ENCODE peak calls at places on chromosome 21, in four cellular contexts. One of them, this sample, is unnamed.

GRCh38 chr21:38899277-38899947 is 93.7 kb downstream of the ETS2 start:
- DNase-seq in GM12878: no peak
- DNase-seq in HepG2: no peak
- DNase-seq in K562: no peak
- DNase-seq in this sample: no peak

GRCh38 chr21:38659936-38660332 is 145.8 kb upstream of the ETS2 start:
- DNase-seq in GM12878: no peak
- DNase-seq in HepG2: no peak
- DNase-seq in K562: no peak
- DNase-seq in this sample: no peak

GRCh38 chr21:42381347-42381984 is 14.4 kb downstream of the TMPRSS3 start:
- DNase-seq in GM12878: no peak
- DNase-seq in HepG2: peak
- DNase-seq in K562: no peak
- DNase-seq in this sample: peak

GRCh38 chr21:39105836-39106235 is 77.4 kb downstream of the PSMG1 start:
- DNase-seq in GM12878: no peak
- DNase-seq in HepG2: no peak
- DNase-seq in K562: no peak
- DNase-seq in this sample: no peak

GRCh38 chr21:37710555-37711293 is 205.5 kb downstream of the KCNJ6 start:
- DNase-seq in GM12878: no peak
- DNase-seq in HepG2: peak
- DNase-seq in K562: no peak
- DNase-seq in this sample: no peak

GRCh38 chr21:43866659-43867331 is 1.8 kb downstream of the AGPAT3 start:
- DNase-seq in GM12878: peak
- DNase-seq in HepG2: peak
- DNase-seq in K562: peak
- DNase-seq in this sample: no peak

GRCh38 chr21:41726058-41726558 is 40.7 kb downstream of the RIPK4 start:
- DNase-seq in GM12878: no peak
- DNase-seq in HepG2: no peak
- DNase-seq in K562: no peak
- DNase-seq in this sample: no peak

GRCh38 chr21:29351691-29352090 is 53.0 kb downstream of the BACH1 start:
- DNase-seq in GM12878: no peak
- DNase-seq in HepG2: no peak
- DNase-seq in K562: no peak
- DNase-seq in this sample: no peak

GRCh38 chr21:17451364-17451869 is 61.4 kb upstream of the CXADR start:
- DNase-seq in GM12878: no peak
- DNase-seq in HepG2: peak
- DNase-seq in K562: no peak
- DNase-seq in this sample: no peak

GRCh38 chr21:29540289-29540688 is 241.6 kb downstream of the BACH1 start:
- DNase-seq in GM12878: no peak
- DNase-seq in HepG2: no peak
- DNase-seq in K562: no peak
- DNase-seq in this sample: no peak

GRCh38 chr21:38909929-38910328 is 104.2 kb downstream of the ETS2 start:
- DNase-seq in GM12878: no peak
- DNase-seq in HepG2: no peak
- DNase-seq in K562: no peak
- DNase-seq in this sample: no peak

GRCh38 chr21:43190544-43191340 is 21.9 kb downstream of the CRYAA start:
- DNase-seq in GM12878: no peak
- DNase-seq in HepG2: no peak
- DNase-seq in K562: no peak
- DNase-seq in this sample: no peak

GRCh38 chr21:21003701-21004100 is 5.5 kb downstream of the NCAM2 start:
- DNase-seq in GM12878: no peak
- DNase-seq in HepG2: peak
- DNase-seq in K562: peak
- DNase-seq in this sample: peak

GRCh38 chr21:28627261-28627660 is 365.4 kb downstream of the LTN1 start:
- DNase-seq in GM12878: no peak
- DNase-seq in HepG2: no peak
- DNase-seq in K562: no peak
- DNase-seq in this sample: no peak

GRCh38 chr21:43771199-43771675 is 4.9 kb downstream of the CSTB start:
- DNase-seq in GM12878: no peak
- DNase-seq in HepG2: no peak
- DNase-seq in K562: no peak
- DNase-seq in this sample: no peak

GRCh38 chr21:27761623-27762022 is 794.7 kb upstream of the ADAMTS5 start:
- DNase-seq in GM12878: no peak
- DNase-seq in HepG2: no peak
- DNase-seq in K562: no peak
- DNase-seq in this sample: no peak

GRCh38 chr21:26881504-26882228 is 36.5 kb upstream of the ADAMTS1 start:
- DNase-seq in GM12878: no peak
- DNase-seq in HepG2: no peak
- DNase-seq in K562: no peak
- DNase-seq in this sample: no peak

GRCh38 chr21:26833460-26833939 is 11.7 kb downstream of the ADAMTS1 start:
- DNase-seq in GM12878: no peak
- DNase-seq in HepG2: no peak
- DNase-seq in K562: no peak
- DNase-seq in this sample: no peak

DNA sequence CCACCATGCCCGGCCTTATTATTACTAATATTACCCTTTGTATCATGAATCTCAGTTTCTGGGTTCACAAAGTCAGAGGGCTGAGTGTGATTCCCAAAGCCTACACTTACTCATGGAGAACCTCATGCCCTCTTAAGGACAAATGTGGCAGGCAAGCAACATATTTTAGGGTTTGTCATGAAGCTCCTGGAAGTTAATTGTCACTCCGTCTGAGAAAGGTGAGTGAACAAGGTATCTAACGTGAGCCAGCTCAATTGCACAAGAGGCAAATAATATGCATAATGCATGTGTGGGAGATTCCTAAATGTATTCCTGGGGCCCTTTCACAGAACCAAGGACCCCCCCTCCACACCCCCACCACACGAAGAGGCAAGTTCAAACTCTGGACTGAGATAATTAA is 10.1 kb upstream of the TIAM1 start:
- DNase-seq in GM12878: no peak
- DNase-seq in HepG2: no peak
- DNase-seq in K562: no peak
- DNase-seq in this sample: no peak
- TF ChIP-seq SP1 in GM12878: no peak
- TF ChIP-seq SP1 in HepG2: no peak
- TF ChIP-seq SP1 in K562: no peak
- TF ChIP-seq SP1 in this sample: no peak

DNA sequence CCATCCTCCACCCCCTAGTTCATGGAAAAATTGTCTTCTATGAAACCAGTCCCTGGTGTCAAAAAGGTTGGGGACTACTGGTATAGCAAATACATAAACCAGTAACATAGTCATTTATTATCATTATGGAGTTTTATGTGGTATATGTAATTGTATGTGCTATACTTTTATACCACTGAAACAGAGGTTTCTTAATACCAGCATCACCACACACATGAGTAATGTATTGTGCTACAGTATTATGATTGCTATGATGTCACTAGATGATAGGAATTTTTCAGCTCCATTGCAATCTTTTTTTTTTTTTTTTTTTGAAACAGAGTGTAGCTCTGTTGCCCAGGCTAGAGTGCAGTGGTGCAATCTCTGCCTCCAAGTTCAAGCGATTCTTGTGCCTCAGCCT is 5.7 kb upstream of the PAXBP1 start:
- DNase-seq in GM12878: no peak
- DNase-seq in HepG2: no peak
- DNase-seq in K562: no peak
- DNase-seq in this sample: no peak
- TF ChIP-seq FOXK2 in GM12878: no peak
- TF ChIP-seq FOXK2 in HepG2: no peak
- TF ChIP-seq FOXK2 in K562: no peak
- TF ChIP-seq FOXK2 in this sample: no peak

GRCh38 chr21:18951291-18952038 is 547.9 kb upstream of the TMPRSS15 start:
- DNase-seq in GM12878: no peak
- DNase-seq in HepG2: no peak
- DNase-seq in K562: no peak
- DNase-seq in this sample: peak
- TF ChIP-seq TARDBP in GM12878: no peak
- TF ChIP-seq TARDBP in HepG2: no peak
- TF ChIP-seq TARDBP in K562: no peak
- TF ChIP-seq TARDBP in this sample: no peak

GRCh38 chr21:16324630-16325029 is 594.8 kb downstream of the USP25 start:
- DNase-seq in GM12878: no peak
- DNase-seq in HepG2: no peak
- DNase-seq in K562: no peak
- DNase-seq in this sample: no peak

DNA sequence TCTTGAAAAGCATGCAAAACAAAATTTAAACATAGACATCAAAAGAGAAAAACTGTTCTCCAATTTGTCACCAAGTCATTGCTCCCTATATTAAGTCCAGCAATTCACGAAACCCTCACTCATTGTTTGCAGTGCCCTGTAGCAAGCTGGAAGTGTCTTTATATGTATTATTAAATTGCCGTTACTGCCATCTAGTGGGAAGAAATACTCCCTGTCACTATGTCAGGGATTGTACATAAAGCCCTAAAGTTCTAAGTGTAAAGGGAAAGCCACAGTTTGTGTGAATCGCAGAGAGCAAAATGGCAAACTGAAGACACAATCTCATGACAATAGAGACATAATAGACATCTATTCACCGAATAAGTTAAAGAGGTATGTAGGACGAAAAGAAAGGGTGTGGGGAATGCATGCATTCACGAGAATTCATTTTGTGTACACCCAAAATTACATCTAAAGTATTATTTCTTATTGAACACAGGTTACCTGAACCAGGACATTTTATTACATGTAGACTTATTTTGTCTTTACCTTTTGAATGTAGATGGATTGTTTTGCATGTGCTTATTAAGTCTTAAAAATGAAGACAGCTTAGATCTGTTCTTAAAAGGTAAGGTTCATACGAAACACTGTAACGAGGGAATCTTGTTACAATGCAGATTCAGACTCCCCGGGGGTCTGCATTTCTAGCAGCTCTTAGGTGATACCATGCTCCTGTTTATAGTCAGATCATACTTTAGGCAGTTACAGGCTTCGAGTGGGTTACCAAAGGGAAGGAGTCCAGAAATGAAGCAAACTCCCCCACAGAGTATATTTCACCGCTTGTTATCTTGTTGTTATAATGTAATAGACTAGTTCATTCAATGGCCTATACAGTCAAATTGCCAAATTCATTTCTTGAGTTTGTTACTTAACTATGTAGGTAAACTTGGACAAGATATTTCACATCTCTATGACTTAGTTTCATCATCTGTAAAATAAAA is 600.8 kb downstream of the USP25 start:
- DNase-seq in GM12878: no peak
- DNase-seq in HepG2: peak
- DNase-seq in K562: no peak
- DNase-seq in this sample: peak
- TF ChIP-seq SP1 in GM12878: no peak
- TF ChIP-seq SP1 in HepG2: no peak
- TF ChIP-seq SP1 in K562: no peak
- TF ChIP-seq SP1 in this sample: no peak

GRCh38 chr21:45297869-45298268 is 10.2 kb upstream of the POFUT2 start:
- DNase-seq in GM12878: no peak
- DNase-seq in HepG2: no peak
- DNase-seq in K562: no peak
- DNase-seq in this sample: no peak

GRCh38 chr21:45299864-45300785 is 12.4 kb upstream of the POFUT2 start:
- DNase-seq in GM12878: no peak
- DNase-seq in HepG2: no peak
- DNase-seq in K562: no peak
- DNase-seq in this sample: no peak

GRCh38 chr21:45297329-45297728 is 9.6 kb upstream of the POFUT2 start:
- DNase-seq in GM12878: no peak
- DNase-seq in HepG2: no peak
- DNase-seq in K562: no peak
- DNase-seq in this sample: no peak

GRCh38 chr21:45300786-45301520 is 13.3 kb upstream of the POFUT2 start:
- DNase-seq in GM12878: no peak
- DNase-seq in HepG2: no peak
- DNase-seq in K562: no peak
- DNase-seq in this sample: no peak

GRCh38 chr21:45299026-45299863 is 11.6 kb upstream of the POFUT2 start:
- DNase-seq in GM12878: no peak
- DNase-seq in HepG2: no peak
- DNase-seq in K562: peak
- DNase-seq in this sample: no peak
- TF ChIP-seq FOXK2 in GM12878: no peak
- TF ChIP-seq FOXK2 in HepG2: no peak
- TF ChIP-seq FOXK2 in K562: peak
- TF ChIP-seq FOXK2 in this sample: no peak

GRCh38 chr21:35051287-35051818 is 2.3 kb upstream of the RUNX1 start:
- DNase-seq in GM12878: no peak
- DNase-seq in HepG2: peak
- DNase-seq in K562: peak
- DNase-seq in this sample: peak

GRCh38 chr21:35048183-35048601 is 910 bp downstream of the RUNX1 start:
- DNase-seq in GM12878: no peak
- DNase-seq in HepG2: no peak
- DNase-seq in K562: no peak
- DNase-seq in this sample: no peak

GRCh38 chr21:35050348-35051286 is 1.5 kb upstream of the RUNX1 start:
- DNase-seq in GM12878: no peak
- DNase-seq in HepG2: no peak
- DNase-seq in K562: peak
- DNase-seq in this sample: no peak

GRCh38 chr21:35046880-35047229 is 2.2 kb downstream of the RUNX1 start:
- DNase-seq in GM12878: no peak
- DNase-seq in HepG2: peak
- DNase-seq in K562: no peak
- DNase-seq in this sample: no peak

GRCh38 chr21:35048706-35049617 is at the start of gene RUNX1:
- DNase-seq in GM12878: peak
- DNase-seq in HepG2: no peak
- DNase-seq in K562: peak
- DNase-seq in this sample: no peak
- TF ChIP-seq TARDBP in GM12878: peak
- TF ChIP-seq TARDBP in HepG2: no peak
- TF ChIP-seq TARDBP in K562: no peak
- TF ChIP-seq TARDBP in this sample: no peak